ENCODE peak calls at places on chromosomes 12 and 14, in four cellular contexts. Y is T-helper 17 cell, B is neural progenitor cell, X is mucosa of descending colon. F is an unnamed sample.

GRCh38 chr14:54785111-54785777 is 117.4 kb downstream of the GCH1 start:
- DNase-seq in Y (no peak), B (no peak), X (no peak), F (no peak)

GRCh38 chr14:56814468-56815074 is 4.3 kb upstream of the OTX2 start:
- DNase-seq in Y (no peak), B (peak), X (no peak), F (no peak)

GRCh38 chr12:116039081-116039480 is 238.4 kb downstream of the MED13L start:
- DNase-seq in Y (no peak), B (no peak), X (no peak), F (no peak)

GRCh38 chr14:42391146-42391821 is 784.6 kb downstream of the LRFN5 start:
- DNase-seq in Y (no peak), B (no peak), X (no peak), F (no peak)

GRCh38 chr14:58133739-58134138 is 18.3 kb downstream of the ARMH4 start:
- DNase-seq in Y (no peak), B (no peak), X (no peak), F (no peak)

GRCh38 chr12:123705935-123706334 is 6.2 kb upstream of the ATP6V0A2 start:
- DNase-seq in Y (no peak), B (no peak), X (no peak), F (no peak)

GRCh38 chr14:57492859-57493258 is 798 bp downstream of the CCDC198 start:
- DNase-seq in Y (no peak), B (no peak), X (no peak), F (no peak)

GRCh38 chr12:49936895-49937294 is 13.6 kb upstream of the AQP2 start:
- DNase-seq in Y (no peak), B (no peak), X (no peak), F (no peak)

GRCh38 chr12:109289004-109289403 is 20.1 kb downstream of the FOXN4 start:
- DNase-seq in Y (no peak), B (no peak), X (no peak), F (no peak)

GRCh38 chr12:80041691-80042090 is 57.6 kb upstream of the OTOGL start:
- DNase-seq in Y (no peak), B (no peak), X (no peak), F (no peak)

GRCh38 chr12:18224745-18225144 is 36.6 kb upstream of the PIK3C2G start:
- DNase-seq in Y (no peak), B (peak), X (no peak), F (no peak)

GRCh38 chr14:62655161-62655560 is 390.1 kb downstream of the KCNH5 start:
- DNase-seq in Y (no peak), B (peak), X (no peak), F (no peak)

GRCh38 chr12:124829008-124829707 is 34.5 kb downstream of the SCARB1 start:
- DNase-seq in Y (no peak), B (no peak), X (no peak), F (no peak)

GRCh38 chr14:22448035-22448904 is 140.8 kb downstream of the DAD1 start:
- DNase-seq in Y (no peak), B (no peak), X (no peak), F (peak)

GRCh38 chr14:94581127-94581999 is at the start of gene SERPINA5:
- DNase-seq in Y (no peak), B (peak), X (no peak), F (no peak)

GRCh38 chr12:9730011-9730410 is 2.9 kb downstream of the CLECL1 start:
- DNase-seq in Y (no peak), B (no peak), X (no peak), F (no peak)

GRCh38 chr12:119156401-119156800 is 22.3 kb upstream of the HSPB8 start:
- DNase-seq in Y (no peak), B (peak), X (no peak), F (no peak)

GRCh38 chr14:22112004-22112403 is 438.4 kb upstream of the OR4E1 start:
- DNase-seq in Y (peak), B (peak), X (no peak), F (no peak)

GRCh38 chr12:52078276-52078675 is 1.2 kb upstream of the SMIM41 start:
- DNase-seq in Y (no peak), B (no peak), X (no peak), F (no peak)

GRCh38 chr12:124804011-124804621 is 59.5 kb downstream of the SCARB1 start:
- DNase-seq in Y (no peak), B (peak), X (no peak), F (no peak)

GRCh38 chr12:95605087-95605486 is 53.8 kb upstream of the USP44 start:
- DNase-seq in Y (no peak), B (no peak), X (no peak), F (no peak)

GRCh38 chr14:21940887-21941855 is 267.6 kb upstream of the OR4E1 start:
- DNase-seq in Y (peak), B (peak), X (no peak), F (no peak)

GRCh38 chr14:64628940-64629403 is 75.3 kb upstream of the PLEKHG3 start:
- DNase-seq in Y (no peak), B (no peak), X (no peak), F (no peak)

GRCh38 chr12:49893753-49894752 is 9.6 kb downstream of the FAIM2 start:
- DNase-seq in Y (no peak), B (no peak), X (no peak), F (no peak)

GRCh38 chr12:55060470-55060869 is 40.7 kb downstream of the NEUROD4 start:
- DNase-seq in Y (no peak), B (no peak), X (no peak), F (peak)

GRCh38 chr12:124422570-124423523 is 128.0 kb downstream of the RFLNA start:
- DNase-seq in Y (no peak), B (no peak), X (peak), F (no peak)

F was measured in GM12864.